ENCODE peak calls at places on chromosomes 6 and 20, in five cellular contexts. One of them, this sample, is unnamed.

GRCh38 chr20:32205502-32206382 is 1.8 kb downstream of the PLAGL2 start:
- DNase-seq in WTC11: no peak
- DNase-seq in HepG2: no peak
- DNase-seq in GM12878: no peak
- DNase-seq in A549: no peak
- DNase-seq in this sample: no peak

GRCh38 chr20:2289475-2289874 is 6.3 kb upstream of the TGM3 start:
- DNase-seq in A549: no peak
- DNase-seq in GM12878: peak
- DNase-seq in WTC11: no peak
- DNase-seq in HepG2: no peak
- DNase-seq in this sample: no peak

GRCh38 chr20:20466341-20466879 is 98.5 kb downstream of the INSM1 start:
- DNase-seq in HepG2: no peak
- DNase-seq in GM12878: peak
- DNase-seq in A549: no peak
- DNase-seq in WTC11: no peak
- DNase-seq in this sample: no peak

GRCh38 chr6:101016163-101016562 is 135.0 kb upstream of the ASCC3 start:
- DNase-seq in GM12878: no peak
- DNase-seq in HepG2: no peak
- DNase-seq in A549: no peak
- DNase-seq in WTC11: no peak
- DNase-seq in this sample: no peak

GRCh38 chr6:15247750-15248450 is 2.0 kb downstream of the JARID2 start:
- DNase-seq in GM12878: no peak
- DNase-seq in A549: peak
- DNase-seq in WTC11: peak
- DNase-seq in HepG2: peak
- DNase-seq in this sample: peak

GRCh38 chr6:41673704-41674000 is 35.4 kb downstream of the MDFI start:
- DNase-seq in HepG2: no peak
- DNase-seq in A549: no peak
- DNase-seq in GM12878: no peak
- DNase-seq in WTC11: no peak
- DNase-seq in this sample: no peak

GRCh38 chr6:163438940-163439335 is 24.4 kb downstream of the QKI start:
- DNase-seq in WTC11: no peak
- DNase-seq in HepG2: peak
- DNase-seq in A549: no peak
- DNase-seq in GM12878: no peak
- DNase-seq in this sample: peak

GRCh38 chr6:70175770-70176169 is 127.1 kb downstream of the COL9A1 start:
- DNase-seq in GM12878: no peak
- DNase-seq in WTC11: no peak
- DNase-seq in A549: no peak
- DNase-seq in HepG2: no peak
- DNase-seq in this sample: no peak

GRCh38 chr6:139376604-139377218 is 2.3 kb upstream of the CITED2 start:
- DNase-seq in WTC11: peak
- DNase-seq in GM12878: no peak
- DNase-seq in A549: peak
- DNase-seq in HepG2: peak
- DNase-seq in this sample: no peak

GRCh38 chr20:45993197-45993951 is 15.3 kb upstream of the MMP9 start:
- DNase-seq in HepG2: peak
- DNase-seq in A549: peak
- DNase-seq in GM12878: no peak
- DNase-seq in WTC11: no peak
- DNase-seq in this sample: no peak

GRCh38 chr20:16393297-16393696 is 180.0 kb downstream of the KIF16B start:
- DNase-seq in WTC11: no peak
- DNase-seq in GM12878: no peak
- DNase-seq in HepG2: no peak
- DNase-seq in A549: no peak
- DNase-seq in this sample: no peak

GRCh38 chr6:3997144-3997770 is 81.7 kb downstream of the FAM217A start:
- DNase-seq in HepG2: no peak
- DNase-seq in WTC11: no peak
- DNase-seq in GM12878: no peak
- DNase-seq in A549: no peak
- DNase-seq in this sample: no peak

GRCh38 chr6:102387351-102388033 is 994.0 kb downstream of the GRIK2 start:
- DNase-seq in WTC11: no peak
- DNase-seq in HepG2: no peak
- DNase-seq in GM12878: no peak
- DNase-seq in A549: no peak
- DNase-seq in this sample: no peak

GRCh38 chr6:106490453-106490852 is 129.9 kb downstream of the CRYBG1 start:
- DNase-seq in GM12878: no peak
- DNase-seq in HepG2: no peak
- DNase-seq in WTC11: no peak
- DNase-seq in A549: no peak
- DNase-seq in this sample: no peak

GRCh38 chr6:53728570-53729194 is 63.1 kb upstream of the KLHL31 start:
- DNase-seq in HepG2: peak
- DNase-seq in WTC11: peak
- DNase-seq in A549: peak
- DNase-seq in GM12878: no peak
- DNase-seq in this sample: peak

GRCh38 chr20:3670511-3670910 is 7.3 kb upstream of the GFRA4 start:
- DNase-seq in A549: no peak
- DNase-seq in GM12878: no peak
- DNase-seq in WTC11: peak
- DNase-seq in HepG2: no peak
- DNase-seq in this sample: no peak

GRCh38 chr20:3106658-3107463 is 22.3 kb upstream of the AVP start:
- DNase-seq in A549: no peak
- DNase-seq in WTC11: no peak
- DNase-seq in HepG2: peak
- DNase-seq in GM12878: no peak
- DNase-seq in this sample: no peak

GRCh38 chr20:58670659-58671058 is 19.6 kb downstream of the STX16 start:
- DNase-seq in GM12878: no peak
- DNase-seq in HepG2: no peak
- DNase-seq in WTC11: no peak
- DNase-seq in A549: no peak
- DNase-seq in this sample: no peak

GRCh38 chr6:33314515-33314942 is 651 bp upstream of the TAPBP start:
- DNase-seq in WTC11: peak
- DNase-seq in A549: peak
- DNase-seq in HepG2: peak
- DNase-seq in GM12878: no peak
- DNase-seq in this sample: peak

DNA sequence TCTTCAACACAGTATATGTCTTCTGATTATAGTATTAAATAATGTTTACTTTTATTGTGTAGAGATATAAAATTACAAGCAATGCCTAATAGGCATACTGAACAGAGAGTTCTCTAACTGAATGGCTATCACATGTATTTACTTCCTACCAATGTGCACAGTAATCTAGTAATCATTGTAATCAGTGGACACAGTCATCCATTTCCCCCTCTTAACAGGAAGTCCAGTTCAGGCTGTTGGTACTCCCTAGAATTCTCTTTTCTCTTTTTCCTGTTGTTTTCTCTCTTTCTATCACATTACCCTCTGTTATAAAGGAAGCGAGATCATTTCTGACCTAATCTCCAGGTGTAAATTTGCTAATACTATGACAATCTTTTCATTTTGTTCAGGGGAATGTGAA is 172.5 kb downstream of the HTR1B start:
- DNase-seq in WTC11: no peak
- DNase-seq in HepG2: no peak
- DNase-seq in A549: no peak
- DNase-seq in GM12878: no peak
- DNase-seq in this sample: no peak
- TF ChIP-seq ESRRA in WTC11: no peak
- TF ChIP-seq ESRRA in HepG2: no peak
- TF ChIP-seq ESRRA in A549: no peak
- TF ChIP-seq ESRRA in GM12878: no peak
- TF ChIP-seq ESRRA in this sample: no peak

GRCh38 chr6:124967444-124967843 is 5.2 kb downstream of the RNF217 start:
- DNase-seq in A549: no peak
- DNase-seq in HepG2: no peak
- DNase-seq in WTC11: no peak
- DNase-seq in GM12878: no peak
- DNase-seq in this sample: peak
- TF ChIP-seq ESRRA in A549: no peak
- TF ChIP-seq ESRRA in HepG2: no peak
- TF ChIP-seq ESRRA in WTC11: no peak
- TF ChIP-seq ESRRA in GM12878: no peak
- TF ChIP-seq ESRRA in this sample: no peak

GRCh38 chr6:113411006-113411405 is 446.1 kb upstream of the MARCKS start:
- DNase-seq in A549: no peak
- DNase-seq in WTC11: no peak
- DNase-seq in HepG2: peak
- DNase-seq in GM12878: no peak
- DNase-seq in this sample: no peak
- TF ChIP-seq ESRRA in A549: no peak
- TF ChIP-seq ESRRA in WTC11: no peak
- TF ChIP-seq ESRRA in HepG2: no peak
- TF ChIP-seq ESRRA in GM12878: no peak
- TF ChIP-seq ESRRA in this sample: no peak

GRCh38 chr6:87828044-87828443 is 126.0 kb upstream of the AKIRIN2 start:
- DNase-seq in A549: no peak
- DNase-seq in HepG2: no peak
- DNase-seq in GM12878: no peak
- DNase-seq in WTC11: no peak
- DNase-seq in this sample: no peak

GRCh38 chr6:87825865-87826264 is 123.8 kb upstream of the AKIRIN2 start:
- DNase-seq in HepG2: peak
- DNase-seq in A549: no peak
- DNase-seq in GM12878: no peak
- DNase-seq in WTC11: no peak
- DNase-seq in this sample: no peak

GRCh38 chr6:87826376-87826775 is 124.3 kb upstream of the AKIRIN2 start:
- DNase-seq in WTC11: no peak
- DNase-seq in A549: no peak
- DNase-seq in HepG2: peak
- DNase-seq in GM12878: no peak
- DNase-seq in this sample: no peak

GRCh38 chr6:87824813-87825475 is 122.9 kb upstream of the AKIRIN2 start:
- DNase-seq in WTC11: no peak
- DNase-seq in HepG2: no peak
- DNase-seq in GM12878: no peak
- DNase-seq in A549: no peak
- DNase-seq in this sample: no peak

GRCh38 chr6:87827291-87827690 is 125.3 kb upstream of the AKIRIN2 start:
- DNase-seq in WTC11: no peak
- DNase-seq in A549: no peak
- DNase-seq in HepG2: no peak
- DNase-seq in GM12878: no peak
- DNase-seq in this sample: no peak
- TF ChIP-seq ESRRA in WTC11: no peak
- TF ChIP-seq ESRRA in A549: no peak
- TF ChIP-seq ESRRA in HepG2: no peak
- TF ChIP-seq ESRRA in GM12878: no peak
- TF ChIP-seq ESRRA in this sample: no peak

DNA sequence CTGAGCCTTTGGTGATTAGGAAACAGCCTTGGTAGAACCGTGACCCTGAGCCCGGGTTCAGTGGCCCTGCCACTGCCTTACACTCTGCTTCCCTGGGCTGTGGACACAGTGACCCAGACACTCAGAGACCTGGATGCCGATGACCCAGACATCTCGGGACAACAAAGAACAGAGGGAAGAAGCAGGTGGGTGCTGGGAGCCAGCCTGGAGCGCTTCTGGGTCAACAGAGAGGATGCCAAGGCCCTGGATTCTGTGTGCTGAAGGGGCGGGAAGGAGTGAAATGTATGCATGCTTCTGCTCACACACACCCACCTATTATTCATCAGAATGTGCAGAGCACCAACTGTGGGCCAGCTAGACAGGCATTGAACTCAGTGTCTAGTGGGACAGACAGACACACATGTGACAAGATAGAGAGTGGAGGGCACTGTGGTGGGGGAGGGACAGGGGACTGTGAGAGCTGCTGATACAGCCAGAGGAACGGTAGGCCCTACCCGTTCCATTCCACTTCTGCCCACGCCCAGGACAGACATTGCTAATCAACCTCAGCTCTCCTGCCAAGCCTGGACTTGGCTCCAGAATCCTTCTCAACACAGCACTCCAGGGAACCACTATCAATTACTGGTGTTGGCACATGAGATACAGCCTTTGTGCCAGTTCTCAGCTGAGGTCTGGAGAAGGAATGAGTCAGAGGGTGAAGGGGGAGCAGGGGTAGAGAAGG is 20.1 kb downstream of the KCNK15 start:
- DNase-seq in A549: no peak
- DNase-seq in HepG2: no peak
- DNase-seq in WTC11: no peak
- DNase-seq in GM12878: no peak
- DNase-seq in this sample: no peak
- TF ChIP-seq ESRRA in A549: no peak
- TF ChIP-seq ESRRA in HepG2: no peak
- TF ChIP-seq ESRRA in WTC11: no peak
- TF ChIP-seq ESRRA in GM12878: no peak
- TF ChIP-seq ESRRA in this sample: no peak